ENCODE peak calls at places on chromosomes 1 and 21, in seven cellular contexts. H is B cell, X is mucosa of descending colon, S is pancreas, M is endothelial cell of umbilical vein, N is body of pancreas, A is esophagus squamous epithelium. Z is an unnamed sample.

GRCh38 chr1:226662704-226663326 is 76.3 kb downstream of the ITPKB start:
- DNase-seq in H (peak), X (peak), S (peak), M (peak), N (peak), A (peak), Z (peak)

GRCh38 chr21:30072496-30072895 is 94.1 kb downstream of the CLDN17 start:
- DNase-seq in H (no peak), X (no peak), S (no peak), M (no peak), N (peak), A (no peak), Z (no peak)

GRCh38 chr21:45530423-45531113 is 11.7 kb downstream of the SLC19A1 start:
- DNase-seq in H (no peak), X (peak), S (no peak), M (no peak), N (no peak), A (no peak), Z (no peak)

GRCh38 chr1:162561616-162562451 is at the start of gene UAP1:
- DNase-seq in H (no peak), X (no peak), S (peak), M (no peak), N (peak), A (no peak), Z (no peak)

GRCh38 chr1:174880171-174880570 is 119.6 kb upstream of the CACYBP start:
- DNase-seq in H (no peak), X (no peak), S (no peak), M (no peak), N (no peak), A (no peak), Z (no peak)

GRCh38 chr1:161038523-161039153 is at the start of gene TSTD1:
- DNase-seq in H (peak), X (peak), S (peak), M (no peak), N (peak), A (no peak), Z (peak)

GRCh38 chr1:202656057-202656456 is 54.2 kb downstream of the SYT2 start:
- DNase-seq in H (no peak), X (no peak), S (no peak), M (no peak), N (no peak), A (no peak), Z (no peak)

GRCh38 chr1:78210167-78210566 is 164.4 kb downstream of the GIPC2 start:
- DNase-seq in H (no peak), X (no peak), S (no peak), M (no peak), N (no peak), A (no peak), Z (no peak)

GRCh38 chr1:195768936-195769335 is 839.3 kb downstream of the KCNT2 start:
- DNase-seq in H (no peak), X (no peak), S (no peak), M (no peak), N (no peak), A (no peak), Z (no peak)

GRCh38 chr1:201348211-201348566 is 29.3 kb downstream of the TNNT2 start:
- DNase-seq in H (no peak), X (no peak), S (no peak), M (peak), N (peak), A (no peak), Z (peak)
- TF ChIP-seq CTCF in H (peak), X (no peak), S (peak), M (peak), N (peak), A (peak), Z (peak)

DNA sequence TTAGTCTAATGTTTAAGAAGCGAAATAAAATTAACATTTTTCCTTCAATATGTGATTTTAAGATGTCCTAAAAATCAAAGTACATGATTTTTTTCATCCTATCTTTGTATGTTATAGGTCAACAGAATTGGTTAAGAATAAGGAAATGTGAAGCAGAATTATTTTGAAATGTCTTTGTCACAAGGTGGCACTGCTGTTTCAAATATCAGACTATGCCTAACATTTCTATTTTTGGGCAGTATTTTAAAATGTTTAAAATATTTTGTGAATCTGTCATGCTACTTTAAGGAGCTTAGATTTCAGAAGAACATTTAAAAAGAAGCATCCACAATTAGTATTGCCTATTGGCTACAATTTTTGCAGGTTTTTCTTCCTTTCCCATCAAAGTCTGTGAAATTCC is 38.7 kb downstream of the AMY1C start:
- DNase-seq in H (no peak), X (no peak), S (no peak), M (no peak), N (no peak), A (no peak), Z (no peak)
- TF ChIP-seq CTCF in H (no peak), X (no peak), S (no peak), M (no peak), N (peak), A (no peak), Z (peak)

GRCh38 chr1:192967211-192967877 is 91.8 kb downstream of the UCHL5 start:
- DNase-seq in H (no peak), X (no peak), S (no peak), M (peak), N (no peak), A (no peak), Z (no peak)

GRCh38 chr1:192958871-192959270 is 100.3 kb downstream of the UCHL5 start:
- DNase-seq in H (no peak), X (no peak), S (no peak), M (no peak), N (no peak), A (no peak), Z (no peak)

GRCh38 chr1:192959657-192960186 is 99.4 kb downstream of the UCHL5 start:
- DNase-seq in H (no peak), X (no peak), S (no peak), M (peak), N (no peak), A (no peak), Z (no peak)

GRCh38 chr1:192966073-192966472 is 93.1 kb downstream of the UCHL5 start:
- DNase-seq in H (no peak), X (no peak), S (no peak), M (no peak), N (no peak), A (no peak), Z (no peak)

DNA sequence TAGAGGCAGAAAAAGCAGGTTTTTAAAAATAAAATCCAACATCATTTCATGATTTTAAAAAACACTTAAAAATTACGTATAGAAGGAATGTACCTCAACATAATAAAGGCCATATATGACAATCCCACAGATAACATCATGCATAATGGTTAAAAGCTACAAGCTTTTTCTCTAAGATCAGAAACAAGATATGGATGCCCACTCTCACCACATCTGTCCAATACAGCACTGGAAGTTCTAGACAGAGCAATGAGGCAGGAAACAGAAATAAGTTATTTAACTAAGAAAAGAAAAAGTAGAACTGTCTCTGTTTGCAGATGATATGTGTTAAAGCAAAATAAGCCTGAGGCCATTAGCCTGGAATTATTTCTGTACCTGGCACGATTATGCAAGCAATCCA is 96.3 kb downstream of the UCHL5 start:
- DNase-seq in H (no peak), X (no peak), S (no peak), M (no peak), N (no peak), A (no peak), Z (no peak)
- TF ChIP-seq CTCF in H (no peak), X (no peak), S (no peak), M (no peak), N (no peak), A (no peak), Z (no peak)

GRCh38 chr1:62424412-62424811 is 12.4 kb upstream of the USP1 start:
- DNase-seq in H (no peak), X (no peak), S (no peak), M (no peak), N (no peak), A (no peak), Z (no peak)

GRCh38 chr1:62426794-62427193 is 10.1 kb upstream of the USP1 start:
- DNase-seq in H (no peak), X (no peak), S (no peak), M (no peak), N (no peak), A (no peak), Z (no peak)

GRCh38 chr1:62426238-62426637 is 10.6 kb upstream of the USP1 start:
- DNase-seq in H (no peak), X (no peak), S (no peak), M (no peak), N (no peak), A (no peak), Z (no peak)

GRCh38 chr1:62423580-62424242 is 13.1 kb upstream of the USP1 start:
- DNase-seq in H (no peak), X (no peak), S (no peak), M (no peak), N (no peak), A (no peak), Z (no peak)

DNA sequence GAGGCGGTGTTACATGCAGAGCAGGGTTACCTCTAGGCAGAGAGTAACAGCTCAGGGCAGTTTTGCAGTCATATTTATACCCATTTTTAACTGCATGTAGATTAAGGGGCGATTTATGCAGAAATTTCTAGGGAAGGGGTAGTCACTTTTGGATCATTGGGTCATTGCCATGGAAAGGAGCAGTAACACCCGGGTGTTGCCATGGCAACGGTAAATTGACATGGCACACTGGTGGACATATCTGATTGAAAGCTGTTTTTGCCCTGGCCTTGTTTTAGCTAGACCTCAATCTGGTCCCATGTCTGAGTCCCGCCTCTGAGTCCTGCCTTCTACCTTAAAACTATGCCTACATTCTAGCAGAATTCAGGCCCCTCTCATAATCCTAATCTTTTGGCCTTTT is 11.8 kb upstream of the USP1 start:
- DNase-seq in H (no peak), X (no peak), S (no peak), M (no peak), N (no peak), A (no peak), Z (no peak)
- TF ChIP-seq CTCF in H (no peak), X (no peak), S (no peak), M (no peak), N (no peak), A (no peak), Z (no peak)

GRCh38 chr1:178494569-178494971 is 2.2 kb downstream of the CLEC20A start:
- DNase-seq in H (no peak), X (no peak), S (no peak), M (no peak), N (no peak), A (no peak), Z (no peak)
- TF ChIP-seq CTCF in H (no peak), X (no peak), S (no peak), M (no peak), N (no peak), A (no peak), Z (no peak)

DNA sequence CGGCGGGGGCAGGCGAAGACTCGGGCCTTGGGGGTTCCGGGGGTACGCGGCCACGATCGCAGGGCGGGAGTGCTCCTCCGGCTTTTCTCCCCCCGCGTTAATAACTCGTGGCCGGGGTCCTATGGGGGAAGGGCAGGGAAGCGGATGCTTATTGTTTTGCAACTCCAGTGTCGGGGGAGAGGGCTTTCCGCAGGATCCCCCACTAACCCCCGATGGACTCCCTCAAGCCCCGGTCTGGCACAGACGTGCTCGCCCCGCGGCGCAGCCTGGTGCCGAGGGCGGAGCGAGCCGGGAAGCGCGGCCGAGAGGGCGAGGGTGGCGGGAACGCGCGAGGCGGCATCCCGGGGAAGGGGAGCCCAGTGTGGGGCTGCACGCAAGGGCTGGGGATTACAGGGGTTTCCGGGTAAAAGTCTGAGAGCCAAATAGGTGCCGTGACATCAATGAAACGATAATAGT is 717 bp downstream of the UCK2 start:
- DNase-seq in H (peak), X (peak), S (peak), M (peak), N (peak), A (no peak), Z (peak)
- TF ChIP-seq CTCF in H (peak), X (no peak), S (no peak), M (no peak), N (no peak), A (no peak), Z (no peak)

DNA sequence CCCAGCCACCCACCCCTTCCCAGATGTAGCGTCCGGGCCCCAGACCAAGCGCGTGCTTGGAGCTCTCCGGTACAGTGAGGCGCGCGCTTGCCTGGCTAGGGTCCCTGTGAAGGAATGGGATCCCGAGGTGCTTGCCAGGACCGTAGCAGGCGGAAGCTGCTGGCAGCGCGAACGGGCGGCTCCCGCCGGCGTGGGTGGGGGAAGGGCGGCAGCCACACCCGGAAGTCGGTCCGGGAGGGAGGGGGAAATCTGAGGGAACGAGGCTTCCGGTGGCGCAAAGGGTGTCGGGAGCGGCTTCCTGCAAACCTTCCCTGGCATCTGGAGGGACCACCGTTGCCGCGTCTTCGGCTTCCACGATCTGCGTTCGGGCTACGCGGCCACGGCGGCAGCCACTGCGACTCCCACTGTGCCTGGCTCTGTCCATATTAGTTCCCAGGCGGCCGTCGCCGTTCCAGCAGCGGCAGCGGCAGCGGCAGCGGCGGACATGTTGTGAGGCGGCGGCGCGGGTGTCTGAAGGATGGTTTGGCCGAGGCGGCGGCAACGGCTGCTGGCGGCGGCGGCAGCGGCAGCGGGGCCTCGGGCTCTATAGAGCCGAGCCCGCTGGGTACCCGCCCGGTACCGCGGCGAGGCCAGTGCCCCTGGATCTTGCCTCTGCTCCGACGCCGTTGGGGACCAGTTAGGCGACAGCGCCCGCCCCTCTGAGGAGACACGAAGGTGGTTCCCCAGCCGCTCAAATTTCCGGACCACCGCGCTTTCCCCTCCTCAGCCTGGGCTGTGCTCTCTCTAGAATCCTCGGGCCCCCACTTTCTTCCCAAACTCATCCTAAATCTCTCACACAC is at the start of gene DR1:
- DNase-seq in H (peak), X (peak), S (peak), M (peak), N (peak), A (peak), Z (peak)
- TF ChIP-seq CTCF in H (no peak), X (no peak), S (no peak), M (no peak), N (no peak), A (no peak), Z (no peak)

DNA sequence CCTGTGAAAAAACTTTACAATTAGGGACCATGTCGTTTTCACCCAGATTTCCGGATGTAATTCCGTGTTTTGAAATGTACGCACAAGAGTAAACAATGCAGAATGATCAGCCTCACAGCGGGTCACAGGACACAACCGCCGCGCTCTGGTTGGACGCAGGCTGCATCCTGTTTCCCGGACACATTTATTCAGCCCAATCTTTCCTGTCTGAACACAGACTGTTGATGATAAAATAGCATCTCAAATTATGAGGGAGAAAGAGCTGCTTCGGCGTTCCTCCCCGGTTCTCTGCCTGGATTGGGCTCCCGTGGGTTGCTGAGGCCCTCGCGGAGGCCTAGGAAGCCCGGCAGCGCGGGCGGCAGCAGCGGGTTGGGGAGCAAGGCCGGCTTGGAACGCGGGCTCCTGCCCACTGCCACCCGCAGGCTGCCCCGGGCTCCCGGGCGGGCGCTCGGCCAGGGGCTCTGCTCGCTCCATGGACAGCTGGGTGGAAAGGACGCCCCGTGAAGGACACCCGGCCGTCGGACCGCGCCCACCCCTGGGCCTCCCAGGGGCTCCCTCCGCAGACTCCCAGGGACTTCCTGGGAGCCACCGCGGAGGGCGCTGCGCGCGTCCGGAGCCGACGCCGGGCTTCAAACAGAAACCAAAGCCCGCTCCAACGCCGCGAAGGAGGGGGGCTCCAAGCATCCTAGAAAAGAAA is 122.4 kb downstream of the ESRRG start:
- DNase-seq in H (no peak), X (peak), S (peak), M (peak), N (peak), A (peak), Z (peak)
- TF ChIP-seq CTCF in H (no peak), X (peak), S (peak), M (peak), N (peak), A (peak), Z (no peak)

GRCh38 chr21:15149825-15150224 is 85.0 kb upstream of the NRIP1 start:
- DNase-seq in H (no peak), X (no peak), S (no peak), M (no peak), N (no peak), A (no peak), Z (no peak)
- TF ChIP-seq CTCF in H (no peak), X (no peak), S (no peak), M (no peak), N (no peak), A (no peak), Z (no peak)

DNA sequence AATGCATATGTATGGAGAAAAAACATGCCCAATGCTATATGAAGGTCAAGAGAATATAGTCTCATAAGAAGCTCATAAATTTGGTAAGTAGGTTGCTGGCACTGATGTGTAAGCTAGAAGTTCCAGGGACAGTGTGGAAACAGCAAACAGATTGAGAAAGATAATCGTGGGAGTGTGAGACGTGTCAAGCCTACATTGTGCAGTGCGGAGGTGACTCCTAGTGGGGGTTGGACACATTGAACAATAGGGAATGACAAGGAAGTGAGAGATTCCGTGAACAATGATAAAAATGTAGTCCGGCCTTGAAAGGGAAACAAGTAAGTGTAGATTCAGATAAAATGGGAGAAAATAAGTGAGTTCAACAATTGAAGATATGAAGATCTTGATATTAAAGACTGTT is 788.4 kb upstream of the PRMT6 start:
- DNase-seq in H (no peak), X (no peak), S (no peak), M (no peak), N (no peak), A (no peak), Z (no peak)
- TF ChIP-seq CTCF in H (no peak), X (no peak), S (no peak), M (no peak), N (no peak), A (no peak), Z (peak)

Z was measured in GM13977.